ENCODE peak calls at places on chromosome 6, in six cellular contexts. B, N, T, U, J and Q are unnamed samples.

GRCh38 chr6:20584100-20584731 is 50.0 kb downstream of the CDKAL1 start:
- DNase-seq in B (no peak), T (no peak), N (no peak), J (no peak), U (no peak), Q (no peak)

GRCh38 chr6:105814745-105815536 is 271.2 kb upstream of the PRDM1 start:
- DNase-seq in T (no peak), J (no peak), U (no peak), B (no peak), N (no peak), Q (no peak)

GRCh38 chr6:17393335-17394191 is at the start of gene CAP2:
- DNase-seq in J (peak), T (no peak), U (peak), N (peak), B (no peak), Q (no peak)

GRCh38 chr6:20706293-20707165 is 172.3 kb downstream of the CDKAL1 start:
- DNase-seq in U (no peak), B (peak), T (no peak), J (no peak), N (no peak), Q (no peak)

GRCh38 chr6:14721103-14721758 is 524.6 kb upstream of the JARID2 start:
- DNase-seq in B (no peak), J (no peak), T (no peak), U (no peak), N (no peak), Q (no peak)

GRCh38 chr6:85490516-85491248 is 40.8 kb downstream of the NT5E start:
- DNase-seq in J (no peak), U (no peak), T (no peak), N (peak), B (no peak), Q (no peak)

GRCh38 chr6:133254552-133255228 is 13.5 kb downstream of the EYA4 start:
- DNase-seq in T (no peak), B (no peak), N (peak), U (no peak), J (no peak), Q (no peak)

GRCh38 chr6:38524436-38525145 is 115.1 kb downstream of the BTBD9 start:
- DNase-seq in J (no peak), B (no peak), T (no peak), N (peak), U (no peak), Q (no peak)

GRCh38 chr6:131787955-131788712 is 19.7 kb upstream of the ENPP1 start:
- DNase-seq in J (peak), T (no peak), N (peak), U (no peak), B (no peak), Q (no peak)

GRCh38 chr6:165881812-165882211 is 218.8 kb upstream of the PDE10A start:
- DNase-seq in T (no peak), B (no peak), N (no peak), J (no peak), U (no peak), Q (no peak)

GRCh38 chr6:165877192-165877591 is 214.2 kb upstream of the PDE10A start:
- DNase-seq in J (no peak), N (no peak), U (no peak), T (no peak), B (no peak), Q (no peak)

GRCh38 chr6:165877773-165878172 is 214.7 kb upstream of the PDE10A start:
- DNase-seq in B (no peak), N (no peak), U (no peak), J (no peak), T (no peak), Q (no peak)

GRCh38 chr6:165883851-165884640 is 221.0 kb upstream of the PDE10A start:
- DNase-seq in N (peak), J (no peak), T (no peak), U (no peak), B (no peak), Q (no peak)

DNA sequence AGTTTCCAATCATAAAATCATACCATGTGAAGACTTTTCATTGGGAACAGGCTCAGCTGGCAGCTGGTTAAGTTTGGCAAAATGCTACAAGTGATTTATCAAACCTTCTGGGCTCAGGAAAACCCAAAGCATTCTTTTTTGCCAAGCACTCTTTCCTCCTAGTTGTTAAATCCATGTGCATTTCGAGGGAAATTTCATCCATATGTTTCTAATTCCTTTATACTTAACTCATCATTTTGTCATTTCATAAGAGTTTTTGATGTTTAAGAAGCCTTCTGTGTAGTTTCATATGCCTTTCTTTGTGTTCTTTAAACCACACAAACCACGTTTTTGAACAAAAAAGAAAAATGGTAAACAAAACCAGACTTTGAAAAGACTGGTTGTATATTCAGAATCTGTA is 217.7 kb upstream of the PDE10A start:
- DNase-seq in J (no peak), B (peak), U (no peak), T (no peak), N (no peak), Q (no peak)
- TF ChIP-seq CTCF in J (no peak), B (no peak), U (no peak), T (no peak), N (no peak), Q (no peak)

DNA sequence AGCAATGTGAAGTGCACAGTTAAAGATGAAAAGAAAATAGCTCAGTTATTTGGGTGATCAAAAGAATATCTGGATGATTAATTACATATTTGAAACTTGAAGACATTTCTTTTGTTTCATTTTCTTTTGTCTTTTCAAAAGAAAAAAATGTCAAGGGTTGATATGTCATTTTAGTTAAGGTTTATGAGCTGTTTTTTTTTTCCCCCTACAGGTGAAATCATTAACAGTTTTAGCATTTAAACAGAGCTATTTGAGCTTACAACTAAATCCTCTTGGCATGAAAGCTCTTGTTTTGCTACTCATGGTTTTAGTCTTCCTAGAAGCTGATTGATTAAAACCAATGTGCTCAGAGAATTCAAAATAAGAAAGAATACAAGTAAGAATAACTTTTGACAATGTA is 887.3 kb downstream of the PHF3 start:
- DNase-seq in U (no peak), B (no peak), J (no peak), T (no peak), N (no peak), Q (no peak)
- TF ChIP-seq CTCF in U (no peak), B (no peak), J (no peak), T (no peak), N (no peak), Q (no peak)

DNA sequence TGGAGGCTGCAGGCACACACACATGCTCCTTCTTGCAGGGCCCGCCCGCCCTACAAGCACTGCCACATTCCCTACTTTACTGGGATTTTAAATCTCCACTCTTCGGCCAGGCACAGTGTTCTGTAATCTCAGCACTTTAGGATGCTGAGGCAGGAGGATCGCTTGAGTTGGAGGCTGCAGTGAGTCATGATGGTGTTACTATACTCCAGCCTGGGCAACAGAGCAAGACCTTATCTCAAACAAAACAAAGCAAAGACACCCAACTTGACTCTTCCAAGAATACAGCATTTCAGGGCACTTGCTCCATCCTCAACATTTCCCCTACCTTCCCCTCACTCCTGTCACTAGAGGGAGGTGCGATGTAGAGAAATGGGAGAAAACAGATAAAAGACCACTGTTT is 194.0 kb downstream of the MYLK4 start:
- DNase-seq in U (no peak), B (no peak), T (no peak), N (no peak), J (no peak), Q (no peak)
- TF ChIP-seq CTCF in U (no peak), B (no peak), T (no peak), N (no peak), J (no peak), Q (no peak)

DNA sequence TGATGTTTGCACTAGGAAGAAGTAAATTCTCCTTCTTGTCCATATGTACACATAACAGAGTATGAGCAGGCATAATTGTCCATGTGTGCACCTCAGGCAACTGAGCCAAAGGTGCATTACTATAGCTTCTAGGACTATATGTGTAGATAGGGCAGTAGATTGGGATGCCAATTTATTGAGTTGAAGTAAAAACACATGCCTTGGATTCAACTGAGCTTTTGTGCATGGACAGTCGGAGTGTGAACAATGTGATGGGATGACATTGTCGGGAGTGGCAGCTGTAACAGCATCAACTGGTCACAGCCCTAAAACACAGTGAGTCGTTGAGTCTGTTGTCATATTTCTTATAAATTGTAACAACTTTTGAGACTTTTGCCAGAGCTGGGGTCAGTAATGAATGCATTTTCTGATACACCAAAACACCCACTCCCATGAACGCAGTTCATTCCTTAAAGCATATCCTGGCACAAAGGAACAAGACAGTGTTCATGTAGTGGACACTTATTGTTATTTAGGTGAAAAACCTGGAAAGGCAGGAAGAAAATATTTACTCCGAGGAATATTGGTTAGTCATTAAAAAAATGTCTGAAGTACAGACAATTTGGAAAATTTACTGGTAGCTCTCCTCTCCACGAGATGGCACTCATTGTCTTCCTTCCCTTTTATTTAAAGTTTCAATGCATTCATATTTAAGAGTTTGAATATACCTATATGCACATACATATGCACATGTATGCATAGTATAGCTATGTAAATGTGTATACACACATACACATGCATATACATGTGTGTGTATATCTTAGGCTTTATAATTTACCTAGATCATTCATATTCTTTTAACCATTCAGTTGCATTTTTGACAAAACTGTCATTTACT is 302.0 kb upstream of the STXBP5 start:
- DNase-seq in B (no peak), T (no peak), N (peak), J (no peak), U (no peak), Q (no peak)
- TF ChIP-seq CTCF in B (peak), T (no peak), N (peak), J (no peak), U (peak), Q (no peak)